ENCODE peak calls at places on chromosomes 7 and 10, in five cellular contexts. N is GM23248, S is neuronal stem cell, U is endodermal cell, F is fibroblast of lung. H is an unnamed sample.
A peak's percentile ranks its signal among the peaks of the same experiment; 100 is the strongest.

GRCh38 chr10:11885437-11886137 is 62.4 kb downstream of the PROSER2 start:
- DNase-seq in S (no peak), F (no peak), U (no peak), N (no peak), H (no peak)

GRCh38 chr10:26215923-26216576 is 524 bp upstream of the GAD2 start:
- DNase-seq in U (peak; percentile 90), N (peak; percentile 66), S (peak; percentile 62), F (no peak), H (no peak)

GRCh38 chr7:25360471-25360870 is 132.2 kb upstream of the NPVF start:
- DNase-seq in U (no peak), S (no peak), F (no peak), N (no peak), H (no peak)

GRCh38 chr10:64033710-64034109 is 512.5 kb downstream of the REEP3 start:
- DNase-seq in N (no peak), U (no peak), S (no peak), F (no peak), H (no peak)

GRCh38 chr7:91473619-91474018 is 209.4 kb downstream of the FZD1 start:
- DNase-seq in U (no peak), F (no peak), S (no peak), N (no peak), H (no peak)

GRCh38 chr7:14275346-14275745 is 285.9 kb upstream of the ETV1 start:
- DNase-seq in U (no peak), N (peak; percentile 37), F (peak; percentile 62), S (no peak), H (no peak)

GRCh38 chr7:101094791-101095375 is 9.6 kb downstream of the TRIM56 start:
- DNase-seq in S (no peak), N (peak; percentile 74), F (peak; percentile 69), U (peak; percentile 92), H (peak; percentile 66)

GRCh38 chr7:881441-882234 is 5.3 kb downstream of the GET4 start:
- DNase-seq in S (no peak), N (no peak), U (no peak), F (no peak), H (no peak)

GRCh38 chr7:142669074-142669654 is 80.1 kb upstream of the PRSS1 start:
- DNase-seq in N (peak; percentile 32), S (peak; percentile 4), U (no peak), F (peak; percentile 22), H (no peak)

GRCh38 chr10:63554666-63555065 is 33.5 kb downstream of the REEP3 start:
- DNase-seq in N (peak; percentile 85), F (peak; percentile 86), U (no peak), S (no peak), H (no peak)

GRCh38 chr7:33700001-33700899 is 205.1 kb upstream of the BMPER start:
- DNase-seq in U (no peak), N (no peak), F (no peak), S (no peak), H (peak; percentile 39)

GRCh38 chr7:132154248-132154647 is 422.0 kb downstream of the PLXNA4 start:
- DNase-seq in N (no peak), S (no peak), U (no peak), F (no peak), H (no peak)

GRCh38 chr7:92246363-92247101 is 758 bp downstream of the ANKIB1 start:
- DNase-seq in U (peak; percentile 88), S (no peak), N (peak; percentile 61), F (peak; percentile 8), H (peak; percentile 44)

GRCh38 chr7:83347836-83348482 is 185.3 kb upstream of the PCLO start:
- DNase-seq in S (no peak), N (peak; percentile 79), F (peak; percentile 79), U (peak; percentile 58), H (no peak)

GRCh38 chr7:80830584-80831319 is 88.1 kb downstream of the SEMA3C start:
- DNase-seq in N (no peak), U (no peak), F (no peak), S (no peak), H (no peak)

GRCh38 chr7:132877578-132877977 is 204.3 kb downstream of the CHCHD3 start:
- DNase-seq in F (no peak), U (no peak), S (no peak), N (no peak), H (no peak)

GRCh38 chr7:33072471-33072870 is 9.9 kb upstream of the NT5C3A start:
- DNase-seq in S (no peak), U (no peak), F (peak; percentile 73), N (peak; percentile 66), H (no peak)

GRCh38 chr10:32471232-32471631 is 25.3 kb downstream of the CCDC7 start:
- DNase-seq in F (no peak), S (no peak), U (no peak), N (no peak), H (no peak)

GRCh38 chr7:44286182-44286617 is 39.2 kb downstream of the CAMK2B start:
- DNase-seq in N (no peak), U (peak; percentile 69), F (no peak), S (no peak), H (no peak)

GRCh38 chr10:120415709-120416330 is 41.2 kb upstream of the PLPP4 start:
- DNase-seq in N (peak; percentile 94), F (no peak), S (no peak), U (no peak), H (no peak)

GRCh38 chr7:2558620-2559282 is at the start of gene IQCE:
- DNase-seq in U (peak; percentile 98), S (peak; percentile 95), F (peak; percentile 90), N (peak; percentile 94), H (peak; percentile 95)

DNA sequence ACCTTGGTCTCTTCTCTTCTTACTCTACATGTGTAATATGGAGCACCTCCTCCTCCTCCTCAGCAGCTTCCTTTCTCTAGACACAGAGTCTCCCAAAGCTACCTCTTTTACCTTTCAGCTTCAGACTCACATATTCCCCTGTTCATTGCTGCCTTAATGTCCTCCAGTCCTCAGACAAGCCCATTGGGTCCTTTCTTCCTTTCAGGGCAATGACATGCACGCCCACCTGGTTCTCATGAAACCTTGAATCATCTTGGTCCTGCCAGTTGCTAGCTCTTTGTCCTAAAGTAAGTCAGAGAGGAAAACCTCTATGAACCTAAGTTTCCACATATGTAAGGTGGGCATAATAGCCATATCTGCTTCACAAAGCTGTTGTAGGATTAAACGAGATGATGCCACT is 227.0 kb downstream of the RPS24 start:
- DNase-seq in U (no peak), N (peak; percentile 53), S (no peak), F (no peak), H (no peak)
- H3K27ac ChIP-seq in U (no peak overlapping the region), N (peak overlapping the region; percentile 10), S (no peak overlapping the region), F (no peak overlapping the region), H (no peak overlapping the region)

GRCh38 chr10:93599335-93599734 is 1.7 kb downstream of the RBP4 start:
- DNase-seq in U (peak; percentile 38), F (no peak), N (no peak), S (no peak), H (no peak)
- H3K9ac ChIP-seq in U (no peak overlapping the region), F (no peak overlapping the region), N (no peak overlapping the region), S (no peak overlapping the region), H (no peak overlapping the region)

GRCh38 chr10:22551966-22552365 is 162.4 kb downstream of the PIP4K2A start:
- DNase-seq in S (no peak), U (no peak), F (no peak), N (no peak), H (no peak)

GRCh38 chr10:22544325-22545068 is 169.9 kb downstream of the PIP4K2A start:
- DNase-seq in U (no peak), N (no peak), S (no peak), F (no peak), H (no peak)

GRCh38 chr10:22545643-22546042 is 168.7 kb downstream of the PIP4K2A start:
- DNase-seq in U (no peak), N (no peak), S (no peak), F (no peak), H (no peak)

GRCh38 chr10:22550732-22551131 is 163.6 kb downstream of the PIP4K2A start:
- DNase-seq in N (peak; percentile 40), F (peak; percentile 36), S (no peak), U (peak; percentile 88), H (peak; percentile 48)

GRCh38 chr10:22548343-22548742 is 166.0 kb downstream of the PIP4K2A start:
- DNase-seq in U (no peak), N (no peak), S (no peak), F (no peak), H (no peak)
- H3K27ac ChIP-seq in U (no peak overlapping the region), N (no peak overlapping the region), S (no peak overlapping the region), F (no peak overlapping the region), H (no peak overlapping the region)

GRCh38 chr10:5446390-5446926 is 34.1 kb downstream of the NET1 start:
- DNase-seq in N (peak; percentile 94), U (peak; percentile 98), S (peak; percentile 82), F (peak; percentile 85), H (peak; percentile 99)
- H3K9ac ChIP-seq in N (peak overlapping the region; percentile 90), U (peak overlapping the region; percentile 73), S (no peak overlapping the region), F (peak overlapping the region; percentile 44), H (peak overlapping the region; percentile 78)

GRCh38 chr10:122462533-122463465 is 1.4 kb downstream of the HTRA1 start:
- DNase-seq in N (peak; percentile 78), F (peak; percentile 66), S (no peak), U (no peak), H (peak; percentile 44)
- H3K27ac ChIP-seq in N (peak overlapping the region; percentile 66), F (peak overlapping the region; percentile 56), S (no peak overlapping the region), U (no peak overlapping the region), H (peak overlapping the region; percentile 22)

GRCh38 chr7:155514296-155514695 is 32.1 kb downstream of the CNPY1 start:
- DNase-seq in U (no peak), N (no peak), S (no peak), F (no peak), H (no peak)
- H3K9ac ChIP-seq in U (no peak overlapping the region), N (no peak overlapping the region), S (no peak overlapping the region), F (no peak overlapping the region), H (no peak overlapping the region)